ENCODE peak calls at places on chromosomes 13 and 19, in four cellular contexts. Z is K562, M is HepG2, D is GM12878. X is an unnamed sample.
A peak's percentile ranks its signal among the peaks of the same experiment; 100 is the strongest.

GRCh38 chr13:50124536-50125305 is 109.5 kb downstream of the KCNRG start:
- DNase-seq in Z (peak; percentile 96), M (peak; percentile 33), D (no peak), X (peak; percentile 88)

GRCh38 chr19:35592226-35592625 is 6.3 kb downstream of the PMIS2 start:
- DNase-seq in Z (peak; percentile 45), M (peak; percentile 53), D (no peak), X (peak; percentile 62)

GRCh38 chr13:94073006-94073744 is 406.3 kb downstream of the DCT start:
- DNase-seq in Z (no peak), M (no peak), D (no peak), X (no peak)

GRCh38 chr13:21676611-21677021 is 5.7 kb downstream of the FGF9 start:
- DNase-seq in Z (no peak), M (no peak), D (no peak), X (no peak)

GRCh38 chr13:106110241-106110855 is 425.1 kb downstream of the EFNB2 start:
- DNase-seq in Z (no peak), M (no peak), D (no peak), X (no peak)

GRCh38 chr13:67343777-67344176 is 113.6 kb upstream of the PCDH9 start:
- DNase-seq in Z (no peak), M (no peak), D (no peak), X (no peak)

GRCh38 chr13:110092869-110093268 is 214.1 kb downstream of the COL4A1 start:
- DNase-seq in Z (no peak), M (no peak), D (no peak), X (no peak)

GRCh38 chr13:107799001-107799400 is 416.3 kb downstream of the LIG4 start:
- DNase-seq in Z (no peak), M (no peak), D (no peak), X (no peak)

GRCh38 chr19:39833464-39834286 is at the start of gene DYRK1B:
- DNase-seq in Z (peak; percentile 97), M (no peak), D (peak; percentile 92), X (peak; percentile 100)

GRCh38 chr19:7942981-7943443 is 454 bp downstream of the TIMM44 start:
- DNase-seq in Z (no peak), M (peak; percentile 25), D (no peak), X (no peak)

GRCh38 chr13:36148436-36148835 is 17.3 kb upstream of the DCLK1 start:
- DNase-seq in Z (no peak), M (no peak), D (no peak), X (no peak)

GRCh38 chr13:31614073-31614472 is 125.3 kb upstream of the RXFP2 start:
- DNase-seq in Z (no peak), M (no peak), D (no peak), X (no peak)

GRCh38 chr19:31141301-31141700 is 207.9 kb downstream of the TSHZ3 start:
- DNase-seq in Z (no peak), M (no peak), D (no peak), X (no peak)

GRCh38 chr13:110197041-110197440 is 109.9 kb downstream of the COL4A1 start:
- DNase-seq in Z (no peak), M (peak; percentile 72), D (no peak), X (no peak)

GRCh38 chr19:4077800-4078683 is 11.3 kb upstream of the ZBTB7A start:
- DNase-seq in Z (peak; percentile 48), M (no peak), D (no peak), X (no peak)

GRCh38 chr19:48394331-48395169 is 1.1 kb downstream of the GRIN2D start:
- DNase-seq in Z (no peak), M (no peak), D (no peak), X (no peak)

GRCh38 chr19:5218255-5218855 is 122.3 kb downstream of the PTPRS start:
- DNase-seq in Z (no peak), M (no peak), D (no peak), X (no peak)

GRCh38 chr13:24668955-24669354 is 11.3 kb upstream of the ATP12A start:
- DNase-seq in Z (no peak), M (no peak), D (no peak), X (no peak)
- TF ChIP-seq ESRRA in Z (no peak), M (no peak), D (no peak), X (no peak)

GRCh38 chr19:1268392-1269064 is 604 bp upstream of the CIRBP start:
- DNase-seq in Z (no peak), M (no peak), D (no peak), X (no peak)

GRCh38 chr19:1270854-1271527 is 1.9 kb downstream of the CIRBP start:
- DNase-seq in Z (no peak), M (no peak), D (no peak), X (no peak)

GRCh38 chr19:1269065-1269477 is at the start of gene CIRBP:
- DNase-seq in Z (peak; percentile 97), M (peak; percentile 96), D (peak; percentile 86), X (peak; percentile 98)

GRCh38 chr19:1270168-1270853 is 1.2 kb downstream of the CIRBP start:
- DNase-seq in Z (no peak), M (no peak), D (no peak), X (no peak)

DNA sequence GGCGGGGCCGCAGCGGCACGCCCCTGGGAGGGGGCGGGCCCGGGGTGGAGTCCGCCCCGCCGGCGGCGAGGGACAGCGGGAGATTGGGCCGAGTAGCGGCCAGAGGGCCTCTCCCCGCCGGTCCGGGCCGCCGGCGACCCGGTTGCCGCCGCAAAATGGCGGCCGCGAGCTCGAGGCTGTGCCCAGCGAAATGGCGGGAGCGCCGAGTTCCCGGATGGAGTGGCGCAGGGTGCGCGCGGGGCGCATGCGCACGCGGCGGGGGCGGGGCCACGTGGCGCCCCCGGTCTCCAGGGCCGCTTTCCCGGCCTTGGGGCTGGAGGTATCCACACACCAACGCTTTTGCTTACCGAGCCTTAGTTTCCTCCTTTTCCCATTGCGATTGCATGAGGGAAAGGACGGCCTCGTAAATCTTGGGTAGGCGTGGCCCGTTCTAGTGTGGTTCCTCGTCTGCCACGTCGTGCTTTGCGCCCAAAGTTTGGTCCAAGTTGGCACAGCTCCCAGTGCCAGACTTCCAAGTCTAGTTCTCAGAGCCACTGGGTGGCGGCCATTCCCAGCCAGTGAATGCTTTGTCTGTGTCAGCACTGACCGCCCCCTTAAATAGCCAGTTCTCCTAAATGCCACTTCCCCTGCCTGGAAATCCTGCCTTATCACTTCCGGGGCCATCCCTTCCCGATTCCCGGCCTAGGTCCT is 491 bp downstream of the CIRBP start:
- DNase-seq in Z (peak; percentile 87), M (peak; percentile 66), D (no peak), X (peak; percentile 64)
- TF ChIP-seq CHD2 in Z (peak; percentile 7), M (no peak), D (peak; percentile 16), X (no peak)

DNA sequence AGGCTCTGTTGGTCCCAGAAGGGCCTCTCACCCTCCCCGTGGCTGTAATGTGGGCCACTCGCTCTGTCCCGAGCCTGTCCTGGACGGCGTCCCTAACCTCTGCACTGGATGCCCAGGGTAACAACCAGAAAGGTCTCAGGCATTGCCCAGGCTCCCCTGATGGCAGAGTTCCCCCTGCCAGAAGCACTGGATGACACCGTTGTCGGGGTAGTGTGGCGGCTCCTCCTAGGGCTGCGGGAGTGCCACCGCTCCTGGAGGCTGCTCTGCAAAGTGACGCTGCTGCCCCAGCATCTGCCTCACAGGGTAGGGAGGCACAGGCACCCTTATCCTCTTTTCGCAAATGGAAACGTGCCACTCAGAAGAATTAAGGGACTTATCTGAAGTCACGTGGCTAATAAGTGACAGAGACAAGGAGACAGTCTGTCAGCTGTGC is 32.0 kb downstream of the MPHOSPH8 start:
- DNase-seq in Z (no peak), M (no peak), D (no peak), X (no peak)
- TF ChIP-seq ESRRA in Z (no peak), M (no peak), D (no peak), X (no peak)

DNA sequence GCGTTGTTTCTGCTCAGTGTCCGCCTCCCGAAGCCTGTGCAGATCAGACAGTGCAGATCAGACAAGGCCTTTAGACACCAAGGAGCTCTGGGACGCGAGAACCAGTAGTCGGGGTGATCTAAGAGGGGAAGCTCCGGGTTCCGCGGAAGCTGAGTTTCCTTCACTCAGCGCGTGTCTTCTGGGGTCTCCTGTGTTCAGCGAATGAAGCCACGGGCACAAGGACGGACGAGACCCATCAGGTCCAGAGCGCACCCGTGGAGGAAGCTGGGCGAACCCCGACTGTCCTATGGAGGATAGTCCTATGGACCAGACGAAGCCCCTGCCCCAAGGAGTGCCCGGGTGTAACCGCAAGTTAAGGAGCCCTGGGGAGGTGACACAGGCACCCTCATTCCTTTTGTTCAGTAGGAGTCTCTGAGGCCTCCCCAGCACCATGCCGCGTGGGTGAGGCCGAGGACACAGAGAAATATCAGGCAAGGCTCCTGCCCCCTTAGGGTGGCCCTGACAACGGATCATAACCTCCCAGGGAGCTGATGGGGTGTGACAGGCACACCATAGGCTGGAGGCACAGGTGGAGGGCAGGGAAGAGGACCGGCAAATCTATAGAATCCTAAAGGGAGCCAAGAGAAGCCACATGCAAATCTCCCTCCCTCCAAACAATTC is 614 bp upstream of the TMEM238 start:
- DNase-seq in Z (no peak), M (no peak), D (no peak), X (no peak)
- TF ChIP-seq CHD2 in Z (no peak), M (no peak), D (no peak), X (no peak)

DNA sequence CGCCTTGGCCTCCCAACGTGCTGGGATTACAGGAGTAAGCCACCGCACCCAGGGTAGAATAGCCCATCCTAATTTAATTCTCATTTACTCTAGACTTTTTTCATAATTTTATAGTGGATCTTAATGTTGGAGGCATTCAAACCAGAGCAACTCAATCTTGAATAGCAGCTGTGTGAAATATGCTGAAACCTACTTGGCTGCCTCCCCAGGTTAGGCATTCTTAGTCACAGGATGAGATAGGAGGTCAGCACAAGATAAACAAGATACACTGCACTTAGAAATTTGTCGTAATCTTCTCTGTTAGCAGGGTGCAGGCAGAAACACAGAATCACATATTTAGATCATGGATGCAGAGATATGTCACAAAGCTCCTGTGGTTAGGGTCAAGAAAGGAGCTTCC is 2.7 kb upstream of the ZNF43 start:
- DNase-seq in Z (no peak), M (no peak), D (no peak), X (no peak)
- TF ChIP-seq ESRRA in Z (no peak), M (no peak), D (no peak), X (no peak)

DNA sequence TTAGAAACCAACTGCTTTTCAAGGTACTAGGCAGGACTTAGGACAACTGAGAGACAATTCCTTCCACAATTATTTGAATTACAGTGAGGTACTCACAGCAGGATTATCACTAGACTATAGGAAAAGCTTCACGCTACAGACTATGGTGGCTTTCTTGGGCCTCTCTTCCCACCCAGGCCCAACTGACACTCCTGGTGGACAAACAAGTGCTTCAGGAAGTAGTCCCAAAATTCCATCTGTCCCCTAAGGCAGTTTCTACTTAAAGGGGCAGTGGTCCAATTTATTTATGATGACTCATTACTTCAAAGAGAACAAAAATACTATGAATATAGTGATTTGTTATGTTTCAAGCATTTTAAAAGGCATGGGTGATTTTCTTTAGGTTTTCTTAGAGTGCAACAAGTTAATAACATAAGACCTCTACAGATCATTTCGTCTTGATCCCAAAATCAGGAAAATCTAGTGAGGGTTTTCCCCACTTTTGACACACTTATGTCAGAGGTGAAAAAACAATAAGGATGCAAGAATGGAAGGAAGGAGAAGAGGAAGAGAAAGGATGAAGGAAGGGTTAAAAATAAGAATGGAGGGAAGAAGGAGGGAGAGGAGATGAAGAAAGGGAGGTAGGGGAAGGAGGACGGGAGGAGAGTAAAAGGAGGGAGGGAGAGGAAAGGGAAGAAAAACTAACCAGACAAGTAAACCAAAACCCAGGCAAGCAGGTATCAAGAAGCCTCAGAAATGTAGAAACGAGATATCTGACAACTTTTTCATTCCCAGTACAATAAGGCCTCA is 100.7 kb downstream of the SERP2 start:
- DNase-seq in Z (no peak), M (peak; percentile 3), D (no peak), X (peak; percentile 63)
- TF ChIP-seq CHD2 in Z (no peak), M (no peak), D (no peak), X (no peak)

DNA sequence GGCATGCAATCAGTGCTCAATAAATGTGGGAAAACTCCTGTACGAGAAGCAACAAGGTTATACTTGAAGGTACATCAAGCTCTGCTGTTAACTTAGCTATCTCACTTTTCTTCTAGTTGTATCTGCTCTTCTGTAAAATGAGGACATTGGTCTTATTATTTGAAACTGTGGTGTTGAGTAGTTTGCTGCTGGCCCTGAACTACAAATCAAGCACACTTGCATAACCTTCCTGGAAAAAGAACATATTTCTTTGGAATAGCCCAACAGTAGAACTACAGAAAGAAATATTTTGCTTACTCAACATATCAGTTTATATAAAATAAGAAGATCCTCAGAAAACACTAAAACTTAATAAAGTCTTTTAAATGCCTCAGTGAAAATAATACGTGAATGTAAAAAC is 203.0 kb downstream of the KCTD12 start:
- DNase-seq in Z (no peak), M (no peak), D (no peak), X (no peak)
- TF ChIP-seq ESRRA in Z (no peak), M (no peak), D (no peak), X (no peak)

X was measured in A549.